ENCODE peak calls at places on chromosomes 16 and 17, in seven cellular contexts. K is lower lobe of right lung, R is stomach, W is psoas muscle, S is mammary epithelial cell, J is H9, N is A549. M is an unnamed sample. For H3K9me3, the result is how much of the 10 kb centered on the place peaks cover.

GRCh38 chr16:50838165-50838564 is 96.3 kb downstream of the CYLD start:
- DNase-seq in J (peak), R (no peak), K (no peak), N (no peak), W (no peak), S (peak), M (no peak)

GRCh38 chr17:17937450-17937849 is 34.8 kb downstream of the TOM1L2 start:
- DNase-seq in S (no peak), W (no peak), N (no peak), R (no peak), K (no peak), J (no peak), M (no peak)

GRCh38 chr16:30839523-30840227 is 52.7 kb upstream of the ZNF629 start:
- DNase-seq in S (no peak), R (peak), N (no peak), K (no peak), J (no peak), W (no peak), M (no peak)

GRCh38 chr17:72906306-72906705 is 186.2 kb downstream of the SLC39A11 start:
- DNase-seq in J (no peak), N (no peak), R (no peak), S (no peak), K (no peak), W (no peak), M (no peak)

GRCh38 chr16:78763821-78764440 is 664.5 kb downstream of the WWOX start:
- DNase-seq in K (no peak), R (no peak), W (no peak), S (no peak), J (no peak), N (no peak), M (no peak)

GRCh38 chr16:67445913-67446907 is 15.3 kb downstream of the HSD11B2 start:
- DNase-seq in S (no peak), W (no peak), K (no peak), N (no peak), J (no peak), R (peak), M (peak)

GRCh38 chr17:43384476-43384862 is 14.3 kb upstream of the ARL4D start:
- DNase-seq in K (no peak), S (no peak), W (no peak), J (no peak), N (no peak), R (no peak), M (no peak)

GRCh38 chr17:82863941-82864720 is 24.3 kb upstream of the ZNF750 start:
- DNase-seq in K (no peak), N (no peak), R (peak), S (peak), J (no peak), W (peak), M (peak)

GRCh38 chr16:72664480-72665408 is 383.2 kb downstream of the ZFHX3 start:
- DNase-seq in R (peak), W (peak), J (peak), S (peak), N (peak), K (peak), M (peak)

GRCh38 chr16:75621170-75621477 is 2.0 kb downstream of the ADAT1 start:
- DNase-seq in J (no peak), W (no peak), R (no peak), K (no peak), S (peak), N (peak), M (no peak)

GRCh38 chr17:50550661-50551432 is 3.9 kb downstream of the SPATA20 start:
- DNase-seq in J (peak), N (peak), R (peak), S (no peak), K (peak), W (peak), M (peak)

GRCh38 chr16:8958344-8958808 is 5.3 kb downstream of the USP7 start:
- DNase-seq in S (peak), K (no peak), N (no peak), W (peak), R (no peak), J (no peak), M (no peak)

GRCh38 chr16:73713817-73714495 is 582.7 kb upstream of the PSMD7 start:
- DNase-seq in R (no peak), S (peak), J (peak), K (no peak), N (peak), W (no peak), M (peak)

GRCh38 chr17:36652716-36653115 is 51.3 kb downstream of the MRM1 start:
- DNase-seq in J (no peak), R (no peak), N (no peak), K (no peak), S (no peak), W (no peak), M (no peak)

GRCh38 chr17:56914641-56915263 is 903 bp upstream of the TRIM25 start:
- DNase-seq in S (no peak), K (no peak), W (no peak), R (no peak), J (no peak), N (peak), M (no peak)

GRCh38 chr16:386641-387156 is 4.9 kb upstream of the PGAP6 start:
- DNase-seq in N (no peak), S (no peak), R (no peak), J (no peak), W (no peak), K (no peak), M (no peak)

GRCh38 chr16:12456355-12456754 is 347.3 kb downstream of the CPPED1 start:
- DNase-seq in W (no peak), S (no peak), R (no peak), N (no peak), J (no peak), K (no peak), M (no peak)

GRCh38 chr16:1315081-1316032 is 5.9 kb downstream of the UBE2I start:
- DNase-seq in S (no peak), W (no peak), K (no peak), R (no peak), N (no peak), J (no peak), M (no peak)

GRCh38 chr16:678858-679807 is 1.1 kb upstream of the STUB1 start:
- DNase-seq in K (peak), N (peak), J (peak), S (peak), W (peak), R (peak), M (peak)

GRCh38 chr17:35849469-35850348 is 19.0 kb downstream of the HEATR9 start:
- DNase-seq in N (peak), J (peak), S (peak), K (no peak), R (peak), W (no peak), M (peak)

GRCh38 chr16:22336581-22336980 is 37.8 kb downstream of the CDR2 start:
- DNase-seq in S (no peak), J (no peak), N (no peak), K (no peak), W (no peak), R (no peak), M (no peak)

GRCh38 chr17:50686494-50687199 is 21.1 kb downstream of the ANKRD40 start:
- DNase-seq in N (peak), J (no peak), R (peak), K (no peak), W (peak), S (no peak), M (no peak)

GRCh38 chr16:3971261-3971660 is 90.7 kb upstream of the CREBBP start:
- DNase-seq in N (peak), S (no peak), W (peak), J (no peak), K (peak), R (no peak), M (no peak)

GRCh38 chr16:47713225-47713595 is 252.1 kb downstream of the PHKB start:
- DNase-seq in S (peak), J (no peak), R (no peak), K (no peak), N (peak), W (no peak), M (no peak)

GRCh38 chr17:4375039-4375748 is 8.7 kb upstream of the UBE2G1 start:
- DNase-seq in N (no peak), W (no peak), K (peak), R (no peak), J (no peak), S (no peak), M (no peak)

GRCh38 chr17:69402052-69402451 is 12.4 kb upstream of the MAP2K6 start:
- DNase-seq in N (peak), W (no peak), K (no peak), R (no peak), J (no peak), S (no peak), M (no peak)

GRCh38 chr16:29710227-29711219 is 31.5 kb downstream of the QPRT start:
- DNase-seq in W (no peak), K (peak), J (peak), R (no peak), S (peak), N (peak), M (peak)
- H3K27ac ChIP-seq in W (no peak), K (no peak), J (peak), R (no peak), S (no peak), N (no peak), M (peak)

GRCh38 chr17:42212382-42212781 is 18.1 kb upstream of the GHDC start:
- DNase-seq in J (no peak), S (no peak), K (no peak), W (no peak), N (no peak), R (no peak), M (no peak)

GRCh38 chr17:42214156-42214555 is 19.9 kb upstream of the GHDC start:
- DNase-seq in R (no peak), J (no peak), N (no peak), S (no peak), W (no peak), K (no peak), M (no peak)

GRCh38 chr17:42210046-42210445 is 15.8 kb upstream of the GHDC start:
- DNase-seq in W (no peak), N (no peak), R (no peak), S (no peak), J (no peak), K (no peak), M (no peak)
- TF ChIP-seq CTCF in W (no peak), N (no peak), R (no peak), S (no peak), J (no peak), K (no peak), M (no peak)

GRCh38 chr16:62760398-62760797 is 724.2 kb upstream of the CDH8 start:
- DNase-seq in R (no peak), J (no peak), S (no peak), N (no peak), W (no peak), K (no peak), M (no peak)

DNA sequence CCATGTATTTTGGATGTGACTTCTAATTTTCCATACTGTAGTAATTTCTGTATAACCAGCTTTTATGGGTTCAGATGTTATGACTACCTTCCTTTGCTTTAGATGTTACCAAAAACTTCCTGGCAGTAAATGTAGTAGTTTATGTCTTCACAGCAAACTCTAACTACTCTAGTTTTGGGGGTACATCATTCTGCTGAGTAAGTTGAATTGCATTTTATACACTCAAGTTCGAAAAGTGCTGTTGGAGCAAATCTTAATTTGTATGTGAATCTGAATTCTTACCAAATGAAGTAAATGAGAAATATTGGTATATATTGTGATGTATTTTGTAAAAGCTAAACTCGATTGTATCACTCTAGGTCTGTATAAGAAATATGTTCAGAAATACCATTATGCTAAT is 728.3 kb upstream of the CDH8 start:
- DNase-seq in N (no peak), R (no peak), S (no peak), W (no peak), J (no peak), K (no peak), M (no peak)
- H3K9me3 ChIP-seq in N (under half), R (under half), S (under half), W (under half), J (under half), K (under half), M (under half)

GRCh38 chr16:53084141-53084541 is 29.4 kb downstream of the CHD9 start:
- DNase-seq in W (no peak), K (no peak), S (peak), J (no peak), N (no peak), R (no peak), M (no peak)

GRCh38 chr16:53083123-53083522 is 28.3 kb downstream of the CHD9 start:
- DNase-seq in W (no peak), J (no peak), R (no peak), S (peak), K (no peak), N (peak), M (no peak)

GRCh38 chr16:53084736-53085538 is 30.1 kb downstream of the CHD9 start:
- DNase-seq in W (no peak), J (no peak), N (no peak), K (no peak), R (no peak), S (no peak), M (no peak)

GRCh38 chr16:53087101-53087500 is 32.3 kb downstream of the CHD9 start:
- DNase-seq in K (no peak), S (no peak), N (no peak), R (no peak), W (no peak), J (no peak), M (no peak)

GRCh38 chr16:53085539-53086450 is 31.0 kb downstream of the CHD9 start:
- DNase-seq in W (no peak), N (no peak), R (no peak), S (peak), K (no peak), J (no peak), M (no peak)
- H3K27ac ChIP-seq in W (peak), N (peak), R (peak), S (peak), K (peak), J (no peak), M (no peak)

DNA sequence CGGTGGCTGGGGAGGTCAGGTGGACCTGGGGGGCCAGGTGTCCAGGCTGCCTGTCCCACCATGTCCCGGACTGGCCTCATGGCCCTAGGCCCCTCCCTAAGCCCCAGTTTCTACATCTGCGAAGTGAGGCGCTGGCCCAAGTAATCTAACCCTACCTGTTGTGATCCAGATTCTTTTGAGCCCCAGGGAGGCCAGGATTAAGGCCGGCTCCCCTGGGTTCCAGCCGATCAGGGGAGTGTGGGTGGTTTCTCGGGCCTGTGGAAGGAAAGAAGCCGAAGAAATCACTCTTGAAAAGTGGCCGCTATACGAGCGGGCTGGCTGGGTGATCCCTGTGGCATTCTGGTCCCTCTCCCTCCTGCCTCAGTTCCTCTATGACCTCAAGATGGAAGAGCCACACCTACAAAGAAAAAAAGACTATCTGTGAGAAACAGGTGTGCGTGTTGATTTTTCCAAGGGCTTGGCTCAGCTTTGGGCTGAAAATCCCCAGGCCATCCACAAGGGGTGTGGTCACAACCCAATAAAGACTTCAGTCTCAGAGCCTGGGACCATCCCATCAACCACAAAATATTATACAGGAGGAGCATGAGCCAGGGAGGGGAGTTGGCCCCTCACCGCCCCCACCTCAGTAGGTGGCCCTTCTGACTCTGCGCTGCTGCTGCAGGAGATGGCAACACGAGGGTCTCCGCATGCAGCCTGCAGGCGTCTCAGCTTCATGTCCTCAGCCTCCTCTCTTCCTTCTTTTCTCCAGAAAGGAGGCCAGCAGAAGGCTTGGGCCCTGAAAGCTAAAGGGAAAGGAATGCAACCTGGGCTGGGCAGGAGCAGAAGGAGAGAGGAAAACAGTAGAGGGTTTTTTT is 20.3 kb downstream of the GPR142 start:
- DNase-seq in R (peak), S (no peak), J (no peak), K (no peak), W (peak), N (no peak), M (no peak)
- TF ChIP-seq CTCF in R (no peak), S (no peak), J (peak), K (no peak), W (no peak), N (no peak), M (peak)